ENCODE peak calls at places on chromosomes 4 and X, in four cellular contexts. Z, J, A and S are unnamed samples.

GRCh38 chrX:128518508-128518907 is 466.3 kb upstream of the ACTRT1 start:
- DNase-seq in Z (peak; percentile 15), J (no peak), A (peak; percentile 6), S (no peak)

GRCh38 chrX:47358387-47359065 is 11.9 kb upstream of the ZNF157 start:
- DNase-seq in Z (no peak), J (no peak), A (no peak), S (no peak)

GRCh38 chrX:74514384-74514783 is 93.1 kb downstream of the SLC16A2 start:
- DNase-seq in Z (no peak), J (no peak), A (peak; percentile 2), S (peak; percentile 17)

GRCh38 chr4:170014359-170015008 is 11.7 kb downstream of the MFAP3L start:
- DNase-seq in Z (no peak), J (no peak), A (no peak), S (no peak)

GRCh38 chr4:7103599-7104365 is 35.9 kb upstream of the GRPEL1 start:
- DNase-seq in Z (peak; percentile 51), J (no peak), A (peak; percentile 86), S (no peak)

GRCh38 chr4:82423245-82424054 is 6.8 kb downstream of the HNRNPDL start:
- DNase-seq in Z (peak; percentile 20), J (no peak), A (no peak), S (no peak)

GRCh38 chr4:141731481-141731880 is 95.1 kb downstream of the IL15 start:
- DNase-seq in Z (no peak), J (no peak), A (no peak), S (no peak)

GRCh38 chr4:7075962-7076693 is 8.3 kb upstream of the GRPEL1 start:
- DNase-seq in Z (no peak), J (no peak), A (peak; percentile 52), S (no peak)

GRCh38 chr4:157204634-157205244 is 15.8 kb upstream of the GRIA2 start:
- DNase-seq in Z (peak; percentile 76), J (peak; percentile 39), A (peak; percentile 24), S (peak; percentile 81)

GRCh38 chr4:147985376-147985775 is 253.5 kb downstream of the ARHGAP10 start:
- DNase-seq in Z (no peak), J (no peak), A (no peak), S (no peak)

GRCh38 chr4:101345596-101346311 is 1.6 kb downstream of the PPP3CA start:
- DNase-seq in Z (peak; percentile 44), J (peak; percentile 43), A (peak; percentile 31), S (peak; percentile 35)

GRCh38 chr4:184248216-184248615 is 30.5 kb upstream of the ENPP6 start:
- DNase-seq in Z (no peak), J (no peak), A (no peak), S (no peak)

GRCh38 chr4:7697326-7697725 is 242.3 kb downstream of the AFAP1 start:
- DNase-seq in Z (no peak), J (no peak), A (no peak), S (no peak)

GRCh38 chr4:181437895-181438294 is 805.3 kb upstream of the TENM3 start:
- DNase-seq in Z (no peak), J (no peak), A (no peak), S (no peak)

GRCh38 chr4:76546282-76547166 is 111.5 kb downstream of the SHROOM3 start:
- DNase-seq in Z (no peak), J (no peak), A (no peak), S (no peak)

GRCh38 chrX:70332600-70332999 is 42.7 kb downstream of the KIF4A start:
- DNase-seq in Z (peak; percentile 20), J (peak; percentile 5), A (no peak), S (no peak)

GRCh38 chr4:14783011-14783877 is 219.0 kb upstream of the CPEB2 start:
- DNase-seq in Z (no peak), J (no peak), A (no peak), S (no peak)

GRCh38 chrX:21355831-21356230 is 18.4 kb upstream of the CNKSR2 start:
- DNase-seq in Z (no peak), J (no peak), A (no peak), S (no peak)

GRCh38 chr4:48653217-48654014 is 126.7 kb downstream of the FRYL start:
- DNase-seq in Z (no peak), J (no peak), A (no peak), S (no peak)

GRCh38 chrX:150926304-150926703 is 27.8 kb upstream of the CD99L2 start:
- DNase-seq in Z (no peak), J (no peak), A (no peak), S (no peak)

GRCh38 chr4:154164931-154165839 is 326.4 kb downstream of the DCHS2 start:
- DNase-seq in Z (no peak), J (no peak), A (no peak), S (no peak)

GRCh38 chr4:39521253-39521908 is 5.9 kb downstream of the UGDH start:
- DNase-seq in Z (no peak), J (no peak), A (no peak), S (no peak)

GRCh38 chr4:185504098-185505047 is 30.9 kb downstream of the PDLIM3 start:
- DNase-seq in Z (no peak), J (peak; percentile 55), A (peak; percentile 95), S (no peak)

GRCh38 chr4:138560448-138560847 is 318.3 kb upstream of the SLC7A11 start:
- DNase-seq in Z (no peak), J (peak; percentile 20), A (no peak), S (peak; percentile 50)

GRCh38 chr4:73945674-73946449 is 36.0 kb downstream of the PF4 start:
- DNase-seq in Z (no peak), J (no peak), A (no peak), S (no peak)

GRCh38 chr4:23930750-23931488 is 41.1 kb upstream of the PPARGC1A start:
- DNase-seq in Z (no peak), J (no peak), A (peak; percentile 75), S (no peak)

GRCh38 chr4:37528161-37528560 is 158.0 kb downstream of the RELL1 start:
- DNase-seq in Z (peak; percentile 29), J (no peak), A (peak; percentile 16), S (no peak)

GRCh38 chr4:73257242-73257994 is 1.2 kb downstream of the ANKRD17 start:
- DNase-seq in Z (peak; percentile 79), J (peak; percentile 61), A (peak; percentile 86), S (peak; percentile 43)

GRCh38 chrX:56233682-56234081 is 1.5 kb downstream of the KLF8 start:
- DNase-seq in Z (peak; percentile 5), J (no peak), A (no peak), S (peak; percentile 58)

GRCh38 chr4:78057600-78058560 is 757 bp downstream of the FRAS1 start:
- DNase-seq in Z (peak; percentile 33), J (no peak), A (peak; percentile 54), S (peak; percentile 37)

GRCh38 chrX:22373094-22373493 is 100.4 kb downstream of the CBLL2 start:
- DNase-seq in Z (no peak), J (no peak), A (no peak), S (no peak)

GRCh38 chrX:22373766-22374165 is 101.1 kb downstream of the CBLL2 start:
- DNase-seq in Z (no peak), J (no peak), A (no peak), S (no peak)

GRCh38 chrX:22383988-22384387 is 111.3 kb downstream of the CBLL2 start:
- DNase-seq in Z (no peak), J (no peak), A (no peak), S (peak; percentile 16)

GRCh38 chrX:22376369-22376768 is 103.7 kb downstream of the CBLL2 start:
- DNase-seq in Z (no peak), J (no peak), A (no peak), S (no peak)

GRCh38 chrX:22378296-22378695 is 105.6 kb downstream of the CBLL2 start:
- DNase-seq in Z (no peak), J (no peak), A (no peak), S (no peak)
- TF ChIP-seq HMGXB4 in Z (no peak), J (no peak), A (no peak), S (no peak)

GRCh38 chr4:85940131-85940530 is 419.7 kb downstream of the MAPK10 start:
- DNase-seq in Z (no peak), J (no peak), A (no peak), S (no peak)
- TF ChIP-seq HMGXB4 in Z (no peak), J (no peak), A (no peak), S (no peak)

GRCh38 chrX:81286608-81287007 is 84.7 kb downstream of the SH3BGRL start:
- DNase-seq in Z (no peak), J (no peak), A (peak; percentile 2), S (no peak)
- TF ChIP-seq HMGXB4 in Z (no peak), J (no peak), A (no peak), S (no peak)

GRCh38 chr4:53905935-53906377 is 158.4 kb downstream of the CHIC2 start:
- DNase-seq in Z (peak; percentile 49), J (no peak), A (peak; percentile 36), S (peak; percentile 34)
- TF ChIP-seq HMGXB4 in Z (no peak), J (no peak), A (no peak), S (no peak)

GRCh38 chrX:7270018-7270417 is 122.1 kb upstream of the PUDP start:
- DNase-seq in Z (no peak), J (no peak), A (no peak), S (no peak)

GRCh38 chrX:7272301-7272700 is 124.3 kb upstream of the PUDP start:
- DNase-seq in Z (no peak), J (no peak), A (no peak), S (no peak)
- TF ChIP-seq HMGXB4 in Z (no peak), J (no peak), A (no peak), S (no peak)

DNA sequence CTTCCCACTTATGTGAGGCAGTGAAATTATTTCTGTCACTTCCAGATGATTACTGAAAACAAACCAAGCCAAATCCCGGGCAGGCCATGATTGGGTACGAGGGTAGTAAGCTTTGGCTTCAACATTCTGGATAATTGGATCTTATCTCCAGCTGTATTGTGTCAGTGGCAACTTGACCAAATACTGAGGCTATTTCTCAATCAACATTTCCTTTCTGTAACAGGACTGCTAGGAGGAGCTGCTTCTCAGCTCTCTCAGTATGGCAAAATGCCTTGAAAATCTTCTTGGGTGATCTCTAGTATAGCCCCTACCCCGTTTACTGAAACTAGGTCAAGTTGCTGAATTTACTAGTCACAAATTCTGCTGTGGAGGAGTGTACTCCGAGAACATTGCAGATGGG is 169.3 kb upstream of the FRMPD4 start:
- DNase-seq in Z (peak; percentile 57), J (no peak), A (no peak), S (no peak)
- TF ChIP-seq HMGXB4 in Z (no peak), J (no peak), A (no peak), S (no peak)